ENCODE peak calls at places on chromosomes 12 and 14, in four cellular contexts. One of them, this sample, is unnamed.

GRCh38 chr12:130144256-130144655 is 18.0 kb upstream of the FZD10 start:
- DNase-seq in AG04449: no peak
- DNase-seq in uterus: no peak
- DNase-seq in astrocyte of the cerebellum: no peak
- DNase-seq in this sample: no peak

GRCh38 chr14:84657866-84658385 is 872.0 kb upstream of the FLRT2 start:
- DNase-seq in AG04449: no peak
- DNase-seq in uterus: no peak
- DNase-seq in astrocyte of the cerebellum: no peak
- DNase-seq in this sample: no peak

GRCh38 chr14:105076805-105077648 is 11.8 kb upstream of the GPR132 start:
- DNase-seq in AG04449: no peak
- DNase-seq in uterus: no peak
- DNase-seq in astrocyte of the cerebellum: no peak
- DNase-seq in this sample: no peak

GRCh38 chr12:130240831-130241590 is 78.7 kb downstream of the FZD10 start:
- DNase-seq in AG04449: no peak
- DNase-seq in uterus: no peak
- DNase-seq in astrocyte of the cerebellum: no peak
- DNase-seq in this sample: no peak

GRCh38 chr12:42308390-42308789 is 17.5 kb downstream of the ZCRB1 start:
- DNase-seq in AG04449: no peak
- DNase-seq in uterus: no peak
- DNase-seq in astrocyte of the cerebellum: no peak
- DNase-seq in this sample: no peak

GRCh38 chr12:67669925-67670631 is 21.5 kb downstream of the DYRK2 start:
- DNase-seq in AG04449: no peak
- DNase-seq in uterus: no peak
- DNase-seq in astrocyte of the cerebellum: no peak
- DNase-seq in this sample: no peak

GRCh38 chr12:65926119-65927004 is 102.1 kb downstream of the HMGA2 start:
- DNase-seq in AG04449: no peak
- DNase-seq in uterus: no peak
- DNase-seq in astrocyte of the cerebellum: no peak
- DNase-seq in this sample: no peak

GRCh38 chr12:113232787-113233585 is 11.7 kb downstream of the TPCN1 start:
- DNase-seq in AG04449: no peak
- DNase-seq in uterus: no peak
- DNase-seq in astrocyte of the cerebellum: peak; percentile 67
- DNase-seq in this sample: peak; percentile 69

GRCh38 chr14:69695664-69696527 is 71.0 kb upstream of the SRSF5 start:
- DNase-seq in AG04449: no peak
- DNase-seq in uterus: no peak
- DNase-seq in astrocyte of the cerebellum: peak; percentile 55
- DNase-seq in this sample: peak; percentile 50

GRCh38 chr14:82309199-82309598 is 775.5 kb upstream of the SEL1L start:
- DNase-seq in AG04449: no peak
- DNase-seq in uterus: no peak
- DNase-seq in astrocyte of the cerebellum: no peak
- DNase-seq in this sample: no peak

GRCh38 chr12:22856120-22856699 is 231.2 kb downstream of the ETNK1 start:
- DNase-seq in AG04449: peak; percentile 3
- DNase-seq in uterus: no peak
- DNase-seq in astrocyte of the cerebellum: peak; percentile 28
- DNase-seq in this sample: peak; percentile 52

GRCh38 chr14:99271951-99272668 is at the start of gene BCL11B:
- DNase-seq in AG04449: peak; percentile 12
- DNase-seq in uterus: peak; percentile 37
- DNase-seq in astrocyte of the cerebellum: peak; percentile 81
- DNase-seq in this sample: peak; percentile 86

GRCh38 chr14:90760055-90760444 is 56.2 kb downstream of the TTC7B start:
- DNase-seq in AG04449: no peak
- DNase-seq in uterus: no peak
- DNase-seq in astrocyte of the cerebellum: no peak
- DNase-seq in this sample: no peak

GRCh38 chr14:34179723-34180122 is 228.8 kb upstream of the EGLN3 start:
- DNase-seq in AG04449: no peak
- DNase-seq in uterus: no peak
- DNase-seq in astrocyte of the cerebellum: no peak
- DNase-seq in this sample: no peak

GRCh38 chr14:59215353-59215752 is 26.9 kb downstream of the DAAM1 start:
- DNase-seq in AG04449: no peak
- DNase-seq in uterus: peak; percentile 77
- DNase-seq in astrocyte of the cerebellum: peak; percentile 67
- DNase-seq in this sample: peak; percentile 91

GRCh38 chr12:93877446-93877845 is 200.3 kb downstream of the CRADD start:
- DNase-seq in AG04449: no peak
- DNase-seq in uterus: no peak
- DNase-seq in astrocyte of the cerebellum: no peak
- DNase-seq in this sample: no peak

GRCh38 chr14:106044949-106045596 is 518.7 kb downstream of the TMEM121 start:
- DNase-seq in AG04449: no peak
- DNase-seq in uterus: no peak
- DNase-seq in astrocyte of the cerebellum: no peak
- DNase-seq in this sample: peak; percentile 7

GRCh38 chr12:9750276-9751203 is 10.2 kb downstream of the CD69 start:
- DNase-seq in AG04449: no peak
- DNase-seq in uterus: no peak
- DNase-seq in astrocyte of the cerebellum: peak; percentile 36
- DNase-seq in this sample: peak; percentile 61

GRCh38 chr12:14952295-14952995 is 9.0 kb downstream of the ARHGDIB start:
- DNase-seq in AG04449: peak; percentile 95
- DNase-seq in uterus: no peak
- DNase-seq in astrocyte of the cerebellum: peak; percentile 63
- DNase-seq in this sample: peak; percentile 93

GRCh38 chr14:61466249-61466904 is 145.0 kb downstream of the PRKCH start:
- DNase-seq in AG04449: peak; percentile 83
- DNase-seq in uterus: peak; percentile 75
- DNase-seq in astrocyte of the cerebellum: peak; percentile 82
- DNase-seq in this sample: peak; percentile 96

GRCh38 chr12:107684990-107685359 is 624 bp upstream of the PWP1 start:
- DNase-seq in AG04449: no peak
- DNase-seq in uterus: no peak
- DNase-seq in astrocyte of the cerebellum: no peak
- DNase-seq in this sample: peak; percentile 11

GRCh38 chr14:102499401-102500189 is 10.0 kb downstream of the ANKRD9 start:
- DNase-seq in AG04449: no peak
- DNase-seq in uterus: no peak
- DNase-seq in astrocyte of the cerebellum: no peak
- DNase-seq in this sample: no peak

GRCh38 chr12:79411791-79412190 is 279.0 kb downstream of the PAWR start:
- DNase-seq in AG04449: no peak
- DNase-seq in uterus: no peak
- DNase-seq in astrocyte of the cerebellum: no peak
- DNase-seq in this sample: no peak

GRCh38 chr14:98816718-98817117 is 455.3 kb downstream of the BCL11B start:
- DNase-seq in AG04449: no peak
- DNase-seq in uterus: no peak
- DNase-seq in astrocyte of the cerebellum: no peak
- DNase-seq in this sample: no peak

GRCh38 chr12:76863005-76863670 is 15.7 kb downstream of the CSRP2 start:
- DNase-seq in AG04449: peak; percentile 85
- DNase-seq in uterus: no peak
- DNase-seq in astrocyte of the cerebellum: peak; percentile 71
- DNase-seq in this sample: peak; percentile 98

GRCh38 chr14:67744057-67744456 is 42.4 kb downstream of the RDH12 start:
- DNase-seq in AG04449: no peak
- DNase-seq in uterus: no peak
- DNase-seq in astrocyte of the cerebellum: no peak
- DNase-seq in this sample: no peak

GRCh38 chr14:62689741-62690140 is 355.5 kb downstream of the KCNH5 start:
- DNase-seq in AG04449: no peak
- DNase-seq in uterus: no peak
- DNase-seq in astrocyte of the cerebellum: no peak
- DNase-seq in this sample: no peak

GRCh38 chr12:46557539-46558373 is 185.2 kb upstream of the SLC38A2 start:
- DNase-seq in AG04449: no peak
- DNase-seq in uterus: no peak
- DNase-seq in astrocyte of the cerebellum: no peak
- DNase-seq in this sample: peak; percentile 88

GRCh38 chr12:104187446-104188155 is 28.0 kb upstream of the TXNRD1 start:
- DNase-seq in AG04449: no peak
- DNase-seq in uterus: no peak
- DNase-seq in astrocyte of the cerebellum: no peak
- DNase-seq in this sample: no peak

GRCh38 chr14:69779088-69779487 is 12.1 kb downstream of the SRSF5 start:
- DNase-seq in AG04449: no peak
- DNase-seq in uterus: no peak
- DNase-seq in astrocyte of the cerebellum: no peak
- DNase-seq in this sample: no peak

GRCh38 chr14:101884537-101885253 is 79.7 kb upstream of the DYNC1H1 start:
- DNase-seq in AG04449: no peak
- DNase-seq in uterus: no peak
- DNase-seq in astrocyte of the cerebellum: no peak
- DNase-seq in this sample: no peak

GRCh38 chr12:39461059-39461458 is 18.1 kb upstream of the KIF21A start:
- DNase-seq in AG04449: no peak
- DNase-seq in uterus: no peak
- DNase-seq in astrocyte of the cerebellum: no peak
- DNase-seq in this sample: no peak

GRCh38 chr12:28555729-28556128 is 365.5 kb downstream of the CCDC91 start:
- DNase-seq in AG04449: no peak
- DNase-seq in uterus: no peak
- DNase-seq in astrocyte of the cerebellum: no peak
- DNase-seq in this sample: no peak

GRCh38 chr14:28774764-28775738 is 8.5 kb downstream of the FOXG1 start:
- DNase-seq in AG04449: no peak
- DNase-seq in uterus: no peak
- DNase-seq in astrocyte of the cerebellum: no peak
- DNase-seq in this sample: no peak
- H3K4me3 ChIP-seq in AG04449: no peak overlapping the region
- H3K4me3 ChIP-seq in uterus: no peak overlapping the region
- H3K4me3 ChIP-seq in astrocyte of the cerebellum: peak overlapping the region; percentile 52
- H3K4me3 ChIP-seq in this sample: peak overlapping the region; percentile 7

GRCh38 chr12:69196302-69197288 is 42.8 kb upstream of the CPSF6 start:
- DNase-seq in AG04449: no peak
- DNase-seq in uterus: no peak
- DNase-seq in astrocyte of the cerebellum: no peak
- DNase-seq in this sample: peak; percentile 12
- TF ChIP-seq CTCF in AG04449: peak; percentile 8
- TF ChIP-seq CTCF in uterus: no peak
- TF ChIP-seq CTCF in astrocyte of the cerebellum: no peak
- TF ChIP-seq CTCF in this sample: peak; percentile 53

DNA sequence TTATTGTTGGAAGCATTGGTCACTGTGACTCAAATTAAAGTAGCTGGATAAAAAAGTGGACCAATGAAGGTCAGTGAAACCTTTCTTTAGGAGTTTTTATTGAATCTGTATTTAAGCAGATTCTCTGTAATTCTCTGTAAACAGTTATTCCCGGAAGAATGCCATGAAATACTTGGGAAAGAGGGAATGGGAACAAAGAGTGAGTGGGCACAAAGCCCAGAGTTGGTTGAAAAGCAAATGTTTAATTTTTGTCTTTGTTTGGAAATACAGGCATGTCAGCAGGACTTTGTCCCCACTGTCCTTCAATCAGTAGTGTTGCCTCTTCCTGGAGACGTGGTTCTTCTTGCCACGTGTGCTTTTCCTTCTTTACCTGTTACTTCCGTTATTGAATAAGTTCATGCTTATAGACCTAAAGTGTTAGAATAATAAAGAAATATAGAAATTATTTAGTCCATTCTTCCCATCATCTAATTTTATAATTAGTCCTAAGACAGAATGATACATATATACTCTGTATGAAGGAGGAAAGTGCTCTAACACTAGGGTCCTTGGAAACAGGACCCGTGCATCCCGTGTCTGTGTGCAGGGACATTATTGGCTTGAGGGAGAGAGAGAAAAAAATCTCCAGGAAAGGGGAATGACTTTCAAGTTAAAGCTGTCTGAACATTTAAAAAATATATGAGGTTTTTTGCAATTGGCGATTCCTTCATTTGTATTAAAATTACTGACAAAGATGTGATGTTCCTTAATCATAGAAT is 2.0 kb upstream of the ANG start:
- DNase-seq in AG04449: no peak
- DNase-seq in uterus: no peak
- DNase-seq in astrocyte of the cerebellum: no peak
- DNase-seq in this sample: no peak
- H3K4me3 ChIP-seq in AG04449: no peak overlapping the region
- H3K4me3 ChIP-seq in uterus: no peak overlapping the region
- H3K4me3 ChIP-seq in astrocyte of the cerebellum: no peak overlapping the region
- H3K4me3 ChIP-seq in this sample: peak overlapping the region; percentile 4

DNA sequence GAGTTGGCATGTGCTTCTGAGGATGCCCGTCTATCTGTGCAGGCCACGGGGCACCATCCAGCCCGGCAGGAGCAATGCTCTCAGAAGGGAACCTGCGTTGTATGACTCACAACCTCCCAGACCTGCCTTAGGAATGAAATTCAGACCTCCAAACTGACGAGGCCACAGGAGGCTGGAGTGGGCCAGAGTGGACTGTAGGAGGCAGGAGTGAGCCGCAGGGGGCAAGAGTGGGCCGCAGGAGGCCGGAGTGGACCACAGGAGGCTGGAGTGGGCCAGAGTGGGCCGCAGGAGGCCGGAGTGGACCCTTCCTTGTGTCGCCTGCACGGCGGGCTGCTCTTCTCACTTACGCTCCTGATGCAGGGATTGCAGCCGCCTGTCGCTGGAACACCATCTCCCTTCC is 11.1 kb upstream of the FBRSL1 start:
- DNase-seq in AG04449: no peak
- DNase-seq in uterus: no peak
- DNase-seq in astrocyte of the cerebellum: no peak
- DNase-seq in this sample: no peak
- TF ChIP-seq CTCF in AG04449: no peak
- TF ChIP-seq CTCF in uterus: no peak
- TF ChIP-seq CTCF in astrocyte of the cerebellum: no peak
- TF ChIP-seq CTCF in this sample: no peak

GRCh38 chr12:48969847-48970701 is 1.5 kb downstream of the WNT10B start:
- DNase-seq in AG04449: no peak
- DNase-seq in uterus: no peak
- DNase-seq in astrocyte of the cerebellum: no peak
- DNase-seq in this sample: no peak
- H3K4me3 ChIP-seq in AG04449: no peak overlapping the region
- H3K4me3 ChIP-seq in uterus: no peak overlapping the region
- H3K4me3 ChIP-seq in astrocyte of the cerebellum: no peak overlapping the region
- H3K4me3 ChIP-seq in this sample: no peak overlapping the region